ENCODE peak calls at places on chromosomes 1 and 21, in ten cellular contexts. A is sigmoid colon; V is NCI-H345; H is mesenchymal stem cell; Y is NCI-H1417; G is fibroblast of the conjunctiva; C is ELR; I is stimulated activated CD4-positive, alpha-beta T cell treated with anti-CD3 and anti-CD28 coated beads, Interleukin-12 subunit alpha, Interleukin-12 subunit beta, amount 100 ng/mL, for 4 hours; Q is ovary; O is GM13977. P is an unnamed sample.

GRCh38 chr1:205783904-205784303 is 8.6 kb upstream of the RAB29 start:
- DNase-seq in A (no peak), V (no peak), H (no peak), Y (no peak), G (no peak), C (peak), I (no peak), Q (no peak), O (no peak), P (no peak)

GRCh38 chr1:89905391-89906058 is 84.7 kb downstream of the LRRC8D start:
- DNase-seq in A (no peak), V (no peak), H (no peak), Y (no peak), G (no peak), C (no peak), I (no peak), Q (no peak), O (no peak), P (no peak)

GRCh38 chr1:20485527-20486456 is at the start of gene CAMK2N1:
- DNase-seq in A (peak), V (peak), H (peak), Y (peak), G (no peak), C (peak), I (peak), Q (peak), O (peak), P (peak)

GRCh38 chr21:25560151-25560783 is 47.0 kb downstream of the MRPL39 start:
- DNase-seq in A (no peak), V (no peak), H (peak), Y (no peak), G (no peak), C (peak), I (no peak), Q (no peak), O (no peak), P (no peak)

GRCh38 chr1:43711524-43712386 is 4.4 kb downstream of the ST3GAL3 start:
- DNase-seq in A (no peak), V (no peak), H (peak), Y (no peak), G (peak), C (peak), I (no peak), Q (no peak), O (no peak), P (no peak)

GRCh38 chr21:44567481-44568171 is 5.9 kb upstream of the KRTAP10-4 start:
- DNase-seq in A (no peak), V (no peak), H (no peak), Y (no peak), G (no peak), C (no peak), I (no peak), Q (no peak), O (no peak), P (no peak)

GRCh38 chr1:247822060-247822459 is 1.9 kb downstream of the OR14A16 start:
- DNase-seq in A (no peak), V (no peak), H (no peak), Y (no peak), G (no peak), C (no peak), I (no peak), Q (no peak), O (no peak), P (no peak)

GRCh38 chr1:212612251-212612961 is 3.8 kb downstream of the ATF3 start:
- DNase-seq in A (no peak), V (no peak), H (peak), Y (no peak), G (no peak), C (peak), I (no peak), Q (no peak), O (no peak), P (no peak)

GRCh38 chr1:17045623-17046022 is 8.2 kb downstream of the SDHB start:
- DNase-seq in A (no peak), V (no peak), H (no peak), Y (no peak), G (no peak), C (no peak), I (no peak), Q (no peak), O (no peak), P (no peak)

GRCh38 chr1:62384276-62385005 is 52.4 kb upstream of the USP1 start:
- DNase-seq in A (no peak), V (peak), H (peak), Y (peak), G (peak), C (peak), I (no peak), Q (no peak), O (no peak), P (no peak)

GRCh38 chr1:59845091-59845490 is 30.3 kb downstream of the HOOK1 start:
- DNase-seq in A (no peak), V (no peak), H (no peak), Y (no peak), G (no peak), C (no peak), I (no peak), Q (no peak), O (no peak), P (no peak)

GRCh38 chr21:46060596-46061061 is 37.3 kb upstream of the COL6A2 start:
- DNase-seq in A (peak), V (no peak), H (peak), Y (no peak), G (peak), C (peak), I (no peak), Q (peak), O (no peak), P (peak)

GRCh38 chr1:176717052-176717754 is 254.2 kb downstream of the PAPPA2 start:
- DNase-seq in A (no peak), V (no peak), H (no peak), Y (no peak), G (no peak), C (no peak), I (no peak), Q (no peak), O (no peak), P (no peak)

GRCh38 chr1:6385673-6386191 is 7.8 kb downstream of the ACOT7 start:
- DNase-seq in A (peak), V (peak), H (peak), Y (peak), G (peak), C (peak), I (no peak), Q (no peak), O (no peak), P (no peak)

GRCh38 chr1:245290836-245291235 is 136.1 kb downstream of the KIF26B start:
- DNase-seq in A (no peak), V (no peak), H (peak), Y (no peak), G (no peak), C (no peak), I (no peak), Q (no peak), O (no peak), P (no peak)

GRCh38 chr1:27351541-27352107 is 9.8 kb downstream of the SYTL1 start:
- DNase-seq in A (no peak), V (no peak), H (no peak), Y (no peak), G (no peak), C (no peak), I (no peak), Q (no peak), O (no peak), P (no peak)

GRCh38 chr1:2349821-2350220 is 41.5 kb downstream of the MORN1 start:
- DNase-seq in A (peak), V (no peak), H (no peak), Y (no peak), G (no peak), C (no peak), I (no peak), Q (no peak), O (no peak), P (no peak)

GRCh38 chr1:34057347-34057746 is 107.7 kb downstream of the CSMD2 start:
- DNase-seq in A (no peak), V (no peak), H (no peak), Y (peak), G (no peak), C (no peak), I (no peak), Q (no peak), O (no peak), P (no peak)

GRCh38 chr21:31145271-31145801 is 107.1 kb upstream of the KRTAP19-8 start:
- DNase-seq in A (no peak), V (no peak), H (peak), Y (no peak), G (no peak), C (no peak), I (no peak), Q (no peak), O (no peak), P (no peak)

GRCh38 chr1:45512641-45513054 is 9.0 kb downstream of the PRDX1 start:
- DNase-seq in A (peak), V (peak), H (peak), Y (peak), G (peak), C (peak), I (peak), Q (no peak), O (peak), P (no peak)

GRCh38 chr1:199778324-199778955 is 249.1 kb upstream of the NR5A2 start:
- DNase-seq in A (no peak), V (no peak), H (peak), Y (peak), G (no peak), C (no peak), I (no peak), Q (no peak), O (no peak), P (no peak)

GRCh38 chr1:217274927-217275616 is 355.8 kb downstream of the GPATCH2 start:
- DNase-seq in A (no peak), V (no peak), H (peak), Y (no peak), G (peak), C (peak), I (no peak), Q (no peak), O (no peak), P (no peak)